ENCODE peak calls at places on chromosomes 6 and 20, in nine cellular contexts. I, T, F, O, K, N, J, V and B are unnamed samples.

GRCh38 chr6:106804238-106805016 is 170.1 kb downstream of the CD24 start:
- DNase-seq in I (no peak), T (no peak), F (no peak), O (no peak), K (no peak), N (no peak), J (no peak), V (no peak), B (no peak)

GRCh38 chr6:144155529-144155928 is 5.2 kb downstream of the STX11 start:
- DNase-seq in I (no peak), T (no peak), F (no peak), O (no peak), K (no peak), N (no peak), J (peak; percentile 69), V (no peak), B (no peak)

GRCh38 chr6:99362644-99363268 is 13.3 kb upstream of the FAXC start:
- DNase-seq in I (no peak), T (no peak), F (no peak), O (no peak), K (no peak), N (no peak), J (no peak), V (no peak), B (no peak)

GRCh38 chr6:108353853-108354252 is 59.0 kb downstream of the AFG1L start:
- DNase-seq in I (no peak), T (no peak), F (peak; percentile 54), O (no peak), K (no peak), N (no peak), J (no peak), V (no peak), B (no peak)

GRCh38 chr6:45364466-45364865 is 13.3 kb downstream of the SUPT3H start:
- DNase-seq in I (no peak), T (no peak), F (no peak), O (no peak), K (no peak), N (no peak), J (no peak), V (no peak), B (no peak)

GRCh38 chr6:53846250-53846649 is 51.4 kb downstream of the LRRC1 start:
- DNase-seq in I (no peak), T (no peak), F (no peak), O (no peak), K (no peak), N (no peak), J (no peak), V (no peak), B (no peak)

GRCh38 chr20:62477669-62478450 is 2.1 kb upstream of the GATA5 start:
- DNase-seq in I (no peak), T (no peak), F (no peak), O (peak; percentile 43), K (no peak), N (no peak), J (no peak), V (no peak), B (no peak)

GRCh38 chr6:133184798-133185380 is 56.3 kb upstream of the EYA4 start:
- DNase-seq in I (no peak), T (no peak), F (peak; percentile 23), O (no peak), K (peak; percentile 47), N (peak; percentile 22), J (peak; percentile 10), V (peak; percentile 5), B (peak; percentile 22)

GRCh38 chr20:48705208-48706115 is 122.3 kb downstream of the PREX1 start:
- DNase-seq in I (no peak), T (no peak), F (no peak), O (no peak), K (no peak), N (no peak), J (no peak), V (no peak), B (no peak)

GRCh38 chr6:90397929-90398674 is 101.5 kb upstream of the BACH2 start:
- DNase-seq in I (peak; percentile 41), T (no peak), F (peak; percentile 40), O (no peak), K (no peak), N (no peak), J (peak; percentile 21), V (no peak), B (no peak)